ENCODE peak calls at places on chromosomes 5 and 9, in nine cellular contexts. M is GM06990, U is AG10803, N is epithelial cell of esophagus, S is A549, J is psoas muscle, F is esophagus muscularis mucosa, B is pancreas, V is foreskin fibroblast. Y is an unnamed sample.

GRCh38 chr9:123927625-123928308 is 2.2 kb downstream of the DENND1A start:
- DNase-seq in M (peak), U (peak), N (peak), S (no peak), J (peak), F (peak), B (no peak), V (peak), Y (no peak)

GRCh38 chr5:167908596-167908995 is 382.8 kb upstream of the WWC1 start:
- DNase-seq in M (no peak), U (no peak), N (peak), S (no peak), J (no peak), F (no peak), B (no peak), V (no peak), Y (no peak)

GRCh38 chr9:135134253-135135028 is 47.0 kb downstream of the OLFM1 start:
- DNase-seq in M (no peak), U (no peak), N (no peak), S (no peak), J (peak), F (no peak), B (peak), V (no peak), Y (no peak)

GRCh38 chr5:55222819-55223124 is 4.3 kb downstream of the MCIDAS start:
- DNase-seq in M (no peak), U (no peak), N (no peak), S (no peak), J (no peak), F (peak), B (no peak), V (no peak), Y (no peak)

GRCh38 chr5:66223637-66224036 is 79.5 kb downstream of the SREK1 start:
- DNase-seq in M (no peak), U (no peak), N (peak), S (peak), J (no peak), F (peak), B (no peak), V (no peak), Y (no peak)

GRCh38 chr9:28301281-28301680 is 728.0 kb upstream of the C9orf72 start:
- DNase-seq in M (no peak), U (no peak), N (peak), S (no peak), J (no peak), F (no peak), B (no peak), V (no peak), Y (no peak)

GRCh38 chr9:89387970-89388867 is 69.9 kb downstream of the SECISBP2 start:
- DNase-seq in M (no peak), U (peak), N (peak), S (peak), J (peak), F (no peak), B (no peak), V (peak), Y (peak)

GRCh38 chr9:129776566-129776937 is 23.7 kb upstream of the PTGES start:
- DNase-seq in M (no peak), U (peak), N (no peak), S (no peak), J (no peak), F (no peak), B (no peak), V (peak), Y (no peak)

GRCh38 chr9:76490249-76490990 is 31.4 kb downstream of the GCNT1 start:
- DNase-seq in M (no peak), U (no peak), N (peak), S (no peak), J (no peak), F (no peak), B (no peak), V (no peak), Y (no peak)

GRCh38 chr9:94772654-94773303 is 46.3 kb downstream of the AOPEP start:
- DNase-seq in M (no peak), U (peak), N (no peak), S (no peak), J (no peak), F (no peak), B (no peak), V (no peak), Y (no peak)

GRCh38 chr5:2659071-2659470 is 92.4 kb downstream of the IRX2 start:
- DNase-seq in M (no peak), U (no peak), N (no peak), S (no peak), J (no peak), F (no peak), B (no peak), V (no peak), Y (no peak)

GRCh38 chr9:116313638-116314037 is 160.0 kb downstream of the PAPPA start:
- DNase-seq in M (no peak), U (no peak), N (peak), S (no peak), J (no peak), F (no peak), B (no peak), V (no peak), Y (no peak)
- TF ChIP-seq CTCF in M (no peak), U (peak), N (no peak), S (no peak), J (no peak), F (no peak), B (no peak), V (no peak), Y (no peak)

GRCh38 chr5:141615991-141616715 is 2.6 kb downstream of the DIAPH1 start:
- DNase-seq in M (no peak), U (no peak), N (no peak), S (no peak), J (no peak), F (no peak), B (no peak), V (no peak), Y (no peak)

GRCh38 chr5:141618804-141619554 is at the start of gene DIAPH1:
- DNase-seq in M (peak), U (peak), N (peak), S (peak), J (peak), F (peak), B (peak), V (peak), Y (peak)

GRCh38 chr5:141617682-141618029 is 1.1 kb downstream of the DIAPH1 start:
- DNase-seq in M (no peak), U (no peak), N (peak), S (no peak), J (no peak), F (no peak), B (no peak), V (no peak), Y (no peak)

GRCh38 chr5:141618030-141618803 is 583 bp downstream of the DIAPH1 start:
- DNase-seq in M (no peak), U (no peak), N (peak), S (peak), J (peak), F (no peak), B (peak), V (no peak), Y (no peak)

GRCh38 chr5:141617128-141617527 is 1.7 kb downstream of the DIAPH1 start:
- DNase-seq in M (no peak), U (no peak), N (no peak), S (no peak), J (no peak), F (no peak), B (no peak), V (no peak), Y (no peak)
- H3K4me3 ChIP-seq in M (peak), U (peak), N (peak), S (peak), J (peak), F (peak), B (peak), V (peak), Y (peak)

GRCh38 chr5:13276143-13276542 is 668.3 kb downstream of the DNAH5 start:
- DNase-seq in M (no peak), U (no peak), N (peak), S (no peak), J (no peak), F (no peak), B (no peak), V (no peak), Y (no peak)

DNA sequence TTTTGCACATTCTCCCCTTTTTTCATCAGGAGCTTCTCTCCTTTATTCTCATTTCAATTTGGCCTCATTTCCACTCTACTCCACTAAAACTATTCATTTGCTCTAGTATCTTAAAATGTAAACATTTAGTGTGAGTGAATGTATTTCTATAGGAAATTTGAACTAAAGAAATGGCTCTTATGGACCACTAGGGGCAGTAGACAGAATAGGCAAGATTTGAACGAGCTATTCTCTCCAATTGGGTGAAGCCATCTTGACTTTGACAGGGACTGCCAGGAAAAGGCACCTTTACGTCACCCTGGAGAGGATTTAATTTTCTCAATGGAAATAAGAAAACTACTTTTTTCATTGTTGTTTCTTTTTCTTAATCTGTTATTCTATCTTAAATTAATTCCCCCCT is 666.3 kb downstream of the DNAH5 start:
- DNase-seq in M (no peak), U (no peak), N (no peak), S (peak), J (no peak), F (no peak), B (no peak), V (no peak), Y (no peak)
- TF ChIP-seq CTCF in M (peak), U (peak), N (peak), S (no peak), J (no peak), F (no peak), B (no peak), V (no peak), Y (no peak)

GRCh38 chr9:5326187-5326586 is 13.5 kb downstream of the RLN1 start:
- DNase-seq in M (no peak), U (no peak), N (no peak), S (no peak), J (no peak), F (peak), B (no peak), V (no peak), Y (no peak)

GRCh38 chr9:5321058-5321457 is 16.5 kb upstream of the RLN2 start:
- DNase-seq in M (no peak), U (no peak), N (peak), S (peak), J (no peak), F (no peak), B (no peak), V (no peak), Y (no peak)

GRCh38 chr9:5326893-5327548 is 12.7 kb downstream of the RLN1 start:
- DNase-seq in M (no peak), U (no peak), N (peak), S (no peak), J (no peak), F (peak), B (peak), V (no peak), Y (no peak)
- H3K4me3 ChIP-seq in M (no peak), U (no peak), N (no peak), S (no peak), J (no peak), F (no peak), B (no peak), V (no peak), Y (no peak)

DNA sequence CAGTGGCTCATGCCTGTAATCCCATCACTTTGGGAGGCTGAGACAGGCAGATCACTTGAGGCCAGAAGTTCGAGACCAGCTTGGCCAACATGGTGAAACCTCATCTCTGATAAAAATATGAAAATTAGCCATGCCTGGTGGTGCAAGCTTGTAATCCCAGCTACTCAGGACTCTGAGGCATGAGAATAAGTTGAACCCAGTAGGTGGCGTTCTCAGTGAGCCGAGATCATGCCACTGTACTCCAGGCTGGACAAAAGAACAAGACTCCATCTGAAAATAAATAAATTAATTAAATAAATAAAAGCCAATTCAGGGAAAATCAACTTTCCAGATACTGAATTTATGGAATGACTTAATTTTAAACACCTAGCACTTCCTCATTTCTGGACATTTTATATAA is 1722.1 kb downstream of the MAT2B start:
- DNase-seq in M (no peak), U (no peak), N (peak), S (peak), J (no peak), F (no peak), B (no peak), V (no peak), Y (no peak)
- TF ChIP-seq CTCF in M (no peak), U (no peak), N (peak), S (no peak), J (no peak), F (no peak), B (no peak), V (no peak), Y (no peak)

DNA sequence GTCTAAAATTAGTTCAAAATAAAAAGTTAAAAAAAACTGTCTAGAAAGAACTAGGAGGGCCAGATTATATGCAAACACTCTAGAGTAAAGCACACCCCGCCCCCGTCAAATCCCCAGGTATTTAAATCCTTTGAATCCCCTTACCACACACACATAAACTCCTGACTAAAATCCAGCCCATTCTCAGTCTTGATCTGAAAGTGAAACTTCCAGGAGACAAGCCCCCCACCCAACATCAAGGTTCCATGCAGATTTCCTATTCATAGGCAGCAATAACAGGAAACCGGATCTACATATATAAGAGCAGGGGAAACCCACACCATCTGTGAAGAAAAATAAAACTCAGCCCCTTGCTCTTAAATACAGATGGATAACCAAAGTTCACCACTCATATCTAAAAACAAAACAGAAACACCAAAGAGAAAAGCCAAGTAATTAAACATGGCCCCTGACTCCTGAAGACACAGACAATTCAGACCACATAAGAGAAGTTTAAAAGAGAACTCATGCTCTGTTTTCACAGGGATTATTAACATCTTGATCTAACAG is 42.3 kb downstream of the MARCHF3 start:
- DNase-seq in M (peak), U (no peak), N (no peak), S (no peak), J (no peak), F (no peak), B (no peak), V (no peak), Y (no peak)
- H3K4me3 ChIP-seq in M (peak), U (no peak), N (no peak), S (no peak), J (no peak), F (no peak), B (no peak), V (no peak), Y (no peak)

DNA sequence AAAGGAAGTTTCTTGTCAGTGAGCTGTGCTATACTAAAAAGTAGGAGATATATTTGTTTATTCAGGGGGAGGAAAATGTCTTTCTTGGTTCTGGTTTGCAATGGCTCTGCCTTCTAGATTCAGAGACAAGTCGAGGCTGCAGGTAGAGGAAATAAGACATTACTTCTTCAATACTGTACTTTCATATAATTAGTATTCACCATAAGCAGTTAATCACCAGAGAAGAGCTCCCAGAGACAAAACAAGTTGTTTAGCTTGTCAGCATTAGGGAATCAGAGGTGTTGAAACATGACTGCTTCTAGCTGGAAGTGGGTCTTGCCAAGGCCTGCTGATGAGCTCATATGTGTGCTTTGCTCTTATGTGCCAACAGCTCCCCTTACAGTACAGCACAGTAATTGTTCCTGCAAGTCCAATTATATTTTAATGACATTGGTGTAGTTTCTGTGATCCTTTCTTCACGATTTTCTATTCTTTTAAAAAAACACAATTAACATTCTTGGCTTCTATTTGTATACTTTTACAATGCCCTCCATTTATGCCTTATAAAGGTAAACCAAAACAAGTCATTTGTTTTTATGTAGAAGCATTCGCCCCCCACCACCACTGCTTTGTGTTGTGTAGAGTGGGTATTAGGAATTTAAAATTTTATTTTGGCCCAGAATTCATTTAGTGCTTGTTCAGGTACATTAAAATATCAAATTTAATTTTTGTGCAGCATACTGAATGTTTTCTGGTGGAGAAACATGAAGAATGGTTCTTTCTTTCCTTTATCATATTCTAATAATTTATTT is 112.2 kb downstream of the RPS23 start:
- DNase-seq in M (no peak), U (peak), N (peak), S (peak), J (peak), F (no peak), B (peak), V (peak), Y (peak)
- TF ChIP-seq CTCF in M (peak), U (peak), N (peak), S (peak), J (peak), F (peak), B (no peak), V (peak), Y (peak)

GRCh38 chr5:7849531-7850240 is 1.2 kb downstream of the CFAP90 start:
- DNase-seq in M (no peak), U (no peak), N (peak), S (peak), J (no peak), F (peak), B (no peak), V (no peak), Y (no peak)
- H3K4me3 ChIP-seq in M (no peak), U (no peak), N (peak), S (peak), J (peak), F (peak), B (peak), V (peak), Y (peak)

GRCh38 chr5:82096249-82096648 is 124.4 kb downstream of the ATG10 start:
- DNase-seq in M (no peak), U (no peak), N (no peak), S (no peak), J (no peak), F (no peak), B (no peak), V (no peak), Y (no peak)

GRCh38 chr5:82106207-82106606 is 134.4 kb downstream of the ATG10 start:
- DNase-seq in M (no peak), U (no peak), N (peak), S (no peak), J (no peak), F (no peak), B (no peak), V (no peak), Y (no peak)

GRCh38 chr5:82105457-82105856 is 133.6 kb downstream of the ATG10 start:
- DNase-seq in M (no peak), U (no peak), N (peak), S (no peak), J (no peak), F (no peak), B (no peak), V (no peak), Y (no peak)

GRCh38 chr5:82104872-82105271 is 133.0 kb downstream of the ATG10 start:
- DNase-seq in M (no peak), U (no peak), N (no peak), S (no peak), J (no peak), F (no peak), B (no peak), V (no peak), Y (no peak)

DNA sequence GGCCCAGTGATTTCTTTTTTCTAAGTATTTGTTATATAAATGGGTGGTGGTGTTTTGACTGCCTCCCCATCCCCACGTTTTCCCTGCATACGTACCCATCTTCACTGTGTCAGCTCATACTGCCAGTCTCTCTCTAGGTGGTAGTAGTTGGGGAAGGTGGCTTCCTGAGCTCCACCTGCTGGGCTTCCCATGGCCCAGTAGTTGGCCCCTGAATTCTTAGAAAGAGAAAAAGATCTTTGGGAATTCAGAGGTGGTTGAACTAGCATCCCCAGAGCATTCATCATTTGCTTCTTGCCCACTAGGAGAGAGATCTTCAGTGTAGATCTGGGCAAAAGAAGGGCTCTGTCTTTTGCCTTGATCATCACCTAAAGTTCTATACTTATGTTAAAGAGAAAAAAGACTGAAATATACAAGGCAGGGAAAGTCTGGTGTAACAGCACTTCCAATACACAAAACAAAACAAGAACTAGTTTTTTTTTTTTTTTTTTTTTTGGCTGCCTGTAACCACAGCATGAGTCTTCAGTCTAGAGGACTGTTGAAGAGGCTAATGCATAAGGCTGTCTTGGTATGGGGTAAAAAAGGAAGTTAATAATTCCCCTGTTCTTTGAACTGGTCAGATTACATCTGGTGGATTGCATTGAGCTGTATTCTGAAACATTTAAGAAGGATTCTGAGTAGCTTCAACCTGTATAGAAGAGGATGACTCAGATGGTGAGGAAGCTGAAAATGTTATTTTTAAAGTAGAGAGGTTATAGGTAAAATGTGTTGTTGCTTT is 128.7 kb downstream of the ATG10 start:
- DNase-seq in M (peak), U (no peak), N (peak), S (peak), J (no peak), F (no peak), B (no peak), V (no peak), Y (no peak)
- TF ChIP-seq CTCF in M (no peak), U (no peak), N (no peak), S (no peak), J (no peak), F (no peak), B (no peak), V (no peak), Y (no peak)

GRCh38 chr9:136701665-136702048 is 10.7 kb upstream of the DIPK1B start:
- DNase-seq in M (no peak), U (no peak), N (no peak), S (no peak), J (no peak), F (no peak), B (no peak), V (no peak), Y (no peak)
- H3K4me3 ChIP-seq in M (no peak), U (no peak), N (no peak), S (no peak), J (no peak), F (no peak), B (no peak), V (no peak), Y (no peak)